ENCODE peak calls at places on chromosomes 12 and 14, in ten cellular contexts. G, W, A, L, M, V, Y, Z, U and N are unnamed samples.

GRCh38 chr12:79298511-79298910 is 392.3 kb downstream of the PAWR start:
- DNase-seq in G (no peak), W (no peak), A (peak; percentile 14), L (no peak), M (no peak), V (no peak), Y (no peak), Z (no peak), U (no peak), N (no peak)

GRCh38 chr12:111454716-111455447 is 49.2 kb downstream of the SH2B3 start:
- DNase-seq in G (no peak), W (no peak), A (no peak), L (no peak), M (no peak), V (no peak), Y (no peak), Z (no peak), U (peak; percentile 29), N (no peak)

GRCh38 chr12:3078086-3078820 is 1.1 kb downstream of the TSPAN9 start:
- DNase-seq in G (no peak), W (no peak), A (no peak), L (no peak), M (no peak), V (no peak), Y (no peak), Z (no peak), U (no peak), N (no peak)

GRCh38 chr14:30553311-30553989 is 5.5 kb upstream of the G2E3 start:
- DNase-seq in G (no peak), W (no peak), A (peak; percentile 84), L (no peak), M (no peak), V (no peak), Y (no peak), Z (no peak), U (no peak), N (no peak)

GRCh38 chr14:34951286-34951685 is 31.5 kb upstream of the SRP54 start:
- DNase-seq in G (no peak), W (no peak), A (no peak), L (no peak), M (no peak), V (no peak), Y (no peak), Z (no peak), U (no peak), N (no peak)

GRCh38 chr14:75339059-75339458 is 60.4 kb downstream of the FOS start:
- DNase-seq in G (no peak), W (no peak), A (no peak), L (no peak), M (no peak), V (no peak), Y (no peak), Z (no peak), U (no peak), N (no peak)

GRCh38 chr12:24902521-24903304 is 46.2 kb downstream of the BCAT1 start:
- DNase-seq in G (peak; percentile 22), W (no peak), A (no peak), L (peak; percentile 47), M (no peak), V (no peak), Y (no peak), Z (no peak), U (no peak), N (peak; percentile 20)

GRCh38 chr12:5590316-5590715 is 158.4 kb downstream of the NTF3 start:
- DNase-seq in G (no peak), W (no peak), A (no peak), L (no peak), M (no peak), V (no peak), Y (no peak), Z (no peak), U (no peak), N (no peak)

GRCh38 chr14:34214961-34215360 is 247.1 kb downstream of the SPTSSA start:
- DNase-seq in G (no peak), W (no peak), A (peak; percentile 88), L (no peak), M (no peak), V (no peak), Y (no peak), Z (no peak), U (no peak), N (no peak)

GRCh38 chr14:93054876-93055275 is 60.8 kb downstream of the ITPK1 start:
- DNase-seq in G (no peak), W (no peak), A (no peak), L (peak; percentile 33), M (no peak), V (no peak), Y (no peak), Z (no peak), U (no peak), N (no peak)

GRCh38 chr14:93054006-93054405 is 61.7 kb downstream of the ITPK1 start:
- DNase-seq in G (no peak), W (no peak), A (no peak), L (peak; percentile 47), M (no peak), V (no peak), Y (no peak), Z (no peak), U (no peak), N (no peak)

GRCh38 chr14:93056840-93057585 is 58.7 kb downstream of the ITPK1 start:
- DNase-seq in G (no peak), W (no peak), A (no peak), L (no peak), M (no peak), V (no peak), Y (peak; percentile 77), Z (no peak), U (peak; percentile 82), N (no peak)

GRCh38 chr14:93056166-93056839 is 59.4 kb downstream of the ITPK1 start:
- DNase-seq in G (no peak), W (no peak), A (no peak), L (peak; percentile 43), M (no peak), V (no peak), Y (no peak), Z (no peak), U (no peak), N (no peak)

DNA sequence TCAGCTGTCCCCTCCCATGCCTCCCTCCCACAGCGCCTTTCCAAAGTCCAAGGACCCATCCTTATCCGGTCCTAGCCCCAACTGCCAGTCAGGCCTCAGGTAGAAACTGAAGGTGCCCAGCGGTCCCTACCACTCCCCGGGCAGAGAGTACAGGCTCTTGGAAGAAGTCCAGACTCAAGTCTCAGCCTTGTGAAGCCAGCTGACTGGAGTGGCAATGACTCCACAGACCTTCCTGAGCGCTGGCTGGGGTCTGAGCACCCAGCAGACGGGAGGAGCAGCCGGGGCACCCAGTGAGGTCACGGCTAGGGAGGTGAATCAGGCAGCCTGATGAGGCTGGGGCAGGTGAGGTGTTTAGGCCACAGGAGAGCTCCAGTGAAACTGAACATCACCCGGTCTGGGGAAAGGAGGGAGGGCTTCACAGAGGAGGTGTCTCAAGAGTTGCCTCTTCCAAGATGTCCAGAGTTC is 60.0 kb downstream of the ITPK1 start:
- DNase-seq in G (no peak), W (no peak), A (no peak), L (peak; percentile 88), M (no peak), V (no peak), Y (no peak), Z (no peak), U (no peak), N (no peak)
- H3K4me1 ChIP-seq in G (peaks cover 55% of the 10 kb centered on the region), W (peaks cover 19% of the 10 kb centered on the region), A (peaks cover 19% of the 10 kb centered on the region), L (peaks cover 67% of the 10 kb centered on the region), M (peaks cover 17% of the 10 kb centered on the region), V (peaks cover 9% of the 10 kb centered on the region), Y (peaks cover 41% of the 10 kb centered on the region), Z (peaks cover 33% of the 10 kb centered on the region), U (peaks cover 57% of the 10 kb centered on the region), N (peaks cover 17% of the 10 kb centered on the region)

GRCh38 chr14:96805906-96806305 is 8.7 kb downstream of the VRK1 start:
- DNase-seq in G (peak; percentile 20), W (no peak), A (peak; percentile 15), L (no peak), M (no peak), V (no peak), Y (no peak), Z (no peak), U (no peak), N (no peak)
- H3K36me3 ChIP-seq in G (no peaks in the 10 kb centered on the region), W (no peaks in the 10 kb centered on the region), A (peaks cover under 1% of the 10 kb centered on the region), L (no peaks in the 10 kb centered on the region), M (peaks cover 2% of the 10 kb centered on the region), V (no peaks in the 10 kb centered on the region), Y (no peaks in the 10 kb centered on the region), Z (no peaks in the 10 kb centered on the region), U (no peaks in the 10 kb centered on the region), N (no peaks in the 10 kb centered on the region)

DNA sequence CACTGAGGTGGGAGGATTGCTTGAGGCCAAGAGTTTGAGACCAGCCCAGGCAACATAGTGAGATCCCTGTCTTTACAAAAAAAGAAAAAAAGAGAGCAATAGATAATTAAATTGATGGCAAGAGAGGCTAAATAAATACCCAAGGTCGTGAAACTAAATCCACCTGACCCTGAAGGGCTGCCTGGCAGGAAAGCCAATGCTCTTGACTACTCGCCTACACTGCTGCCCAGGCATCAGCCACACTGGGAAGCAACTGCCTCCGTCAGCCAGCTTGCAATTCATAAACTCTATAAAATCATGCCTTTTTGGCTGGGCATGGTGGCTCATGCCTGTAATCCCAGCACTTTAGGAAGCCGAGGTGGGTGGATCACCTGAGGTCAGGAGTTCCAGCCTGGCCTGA is 31.7 kb upstream of the RASSF3 start:
- DNase-seq in G (no peak), W (no peak), A (no peak), L (no peak), M (no peak), V (no peak), Y (no peak), Z (no peak), U (no peak), N (no peak)
- H3K4me1 ChIP-seq in G (peaks cover 20% of the 10 kb centered on the region), W (no peaks in the 10 kb centered on the region), A (no peaks in the 10 kb centered on the region), L (no peaks in the 10 kb centered on the region), M (no peaks in the 10 kb centered on the region), V (peaks cover 12% of the 10 kb centered on the region), Y (peaks cover 8% of the 10 kb centered on the region), Z (peaks cover 5% of the 10 kb centered on the region), U (peaks cover 14% of the 10 kb centered on the region), N (peaks cover 13% of the 10 kb centered on the region)

GRCh38 chr12:132786192-132786591 is 24.6 kb upstream of the ANKLE2 start:
- DNase-seq in G (no peak), W (no peak), A (no peak), L (no peak), M (no peak), V (no peak), Y (no peak), Z (no peak), U (no peak), N (no peak)

GRCh38 chr12:132783917-132784531 is 22.4 kb upstream of the ANKLE2 start:
- DNase-seq in G (peak; percentile 36), W (no peak), A (no peak), L (no peak), M (no peak), V (no peak), Y (no peak), Z (no peak), U (no peak), N (no peak)

GRCh38 chr12:132781938-132782337 is 20.3 kb upstream of the ANKLE2 start:
- DNase-seq in G (no peak), W (no peak), A (no peak), L (no peak), M (no peak), V (no peak), Y (no peak), Z (no peak), U (no peak), N (no peak)

GRCh38 chr12:132787877-132788276 is 26.2 kb upstream of the ANKLE2 start:
- DNase-seq in G (no peak), W (no peak), A (no peak), L (no peak), M (no peak), V (no peak), Y (no peak), Z (no peak), U (no peak), N (no peak)

GRCh38 chr12:132784580-132784979 is 22.9 kb upstream of the ANKLE2 start:
- DNase-seq in G (no peak), W (no peak), A (no peak), L (no peak), M (no peak), V (no peak), Y (no peak), Z (no peak), U (no peak), N (no peak)
- H3K36me3 ChIP-seq in G (peaks cover 89% of the 10 kb centered on the region), W (peaks cover 84% of the 10 kb centered on the region), A (peaks cover 54% of the 10 kb centered on the region), L (peaks cover 36% of the 10 kb centered on the region), M (peaks cover 59% of the 10 kb centered on the region), V (peaks cover 21% of the 10 kb centered on the region), Y (peaks cover 79% of the 10 kb centered on the region), Z (no peaks in the 10 kb centered on the region), U (peaks cover 96% of the 10 kb centered on the region), N (peaks cover 84% of the 10 kb centered on the region)